ENCODE peak calls at places on chromosomes 6 and 20, in five cellular contexts. E, Q, U, Y and B are unnamed samples.

GRCh38 chr6:105253787-105254186 is 74.0 kb upstream of the POPDC3 start:
- DNase-seq in Q (no peak), Y (no peak), U (no peak), E (no peak), B (no peak)

GRCh38 chr6:93416575-93417420 is 2.6 kb downstream of the EPHA7 start:
- DNase-seq in Y (peak), U (peak), E (peak), Q (no peak), B (no peak)

GRCh38 chr6:96299525-96299924 is 222.1 kb upstream of the UFL1 start:
- DNase-seq in E (no peak), U (no peak), Y (no peak), Q (no peak), B (no peak)

GRCh38 chr20:44302026-44302669 is 8.9 kb downstream of the FITM2 start:
- DNase-seq in Y (no peak), Q (no peak), U (no peak), E (no peak), B (no peak)

GRCh38 chr20:64188682-64189529 is 24.7 kb downstream of the MYT1 start:
- DNase-seq in Q (no peak), E (peak), Y (no peak), U (no peak), B (no peak)

GRCh38 chr6:141914646-141915045 is 218.1 kb upstream of the GJE1 start:
- DNase-seq in Y (no peak), E (no peak), Q (no peak), U (no peak), B (peak)

GRCh38 chr6:126716012-126716411 is 376.1 kb downstream of the CENPW start:
- DNase-seq in Y (no peak), E (no peak), Q (no peak), U (no peak), B (no peak)

GRCh38 chr6:166296035-166296883 is 11.9 kb downstream of the PRR18 start:
- DNase-seq in E (no peak), U (no peak), Y (no peak), Q (no peak), B (no peak)

GRCh38 chr6:125073071-125073470 is 80.5 kb upstream of the TPD52L1 start:
- DNase-seq in Y (no peak), U (no peak), Q (no peak), E (no peak), B (no peak)

GRCh38 chr6:117505337-117505736 is 22.9 kb downstream of the DCBLD1 start:
- DNase-seq in Y (no peak), U (no peak), E (no peak), Q (no peak), B (peak)

GRCh38 chr6:154481541-154482013 is 28.9 kb downstream of the CNKSR3 start:
- DNase-seq in E (no peak), U (no peak), Q (no peak), Y (no peak), B (no peak)

GRCh38 chr20:34948030-34948429 is 7.6 kb downstream of the GSS start:
- DNase-seq in U (peak), E (no peak), Y (no peak), Q (peak), B (peak)

GRCh38 chr6:1787894-1788293 is 178.2 kb downstream of the FOXC1 start:
- DNase-seq in Y (no peak), U (peak), E (no peak), Q (no peak), B (no peak)

GRCh38 chr20:21397341-21398108 is at the start of gene NKX2-4:
- DNase-seq in Q (no peak), Y (peak), U (no peak), E (peak), B (no peak)

GRCh38 chr20:54321688-54322087 is 113.8 kb downstream of the PFDN4 start:
- DNase-seq in Y (no peak), U (no peak), E (no peak), Q (no peak), B (no peak)

GRCh38 chr6:109059591-109060021 is 35.0 kb downstream of the SESN1 start:
- DNase-seq in Q (no peak), U (peak), Y (no peak), E (no peak), B (no peak)

GRCh38 chr6:38445321-38445720 is 194.4 kb downstream of the BTBD9 start:
- DNase-seq in U (no peak), Y (no peak), Q (no peak), E (no peak), B (no peak)

GRCh38 chr20:45347936-45348809 is at the start of gene SDC4:
- DNase-seq in Q (no peak), U (peak), Y (peak), E (peak), B (no peak)

GRCh38 chr20:59526242-59527225 is 77.8 kb upstream of the PHACTR3 start:
- DNase-seq in U (no peak), Y (no peak), Q (no peak), E (no peak), B (no peak)

GRCh38 chr6:95723638-95724037 is 146.3 kb downstream of the MANEA start:
- DNase-seq in Q (no peak), E (no peak), U (no peak), Y (no peak), B (no peak)

GRCh38 chr6:2104524-2104880 is 140.9 kb downstream of the GMDS start:
- DNase-seq in E (no peak), U (no peak), Q (no peak), Y (no peak), B (no peak)

GRCh38 chr6:11264100-11264499 is 31.6 kb upstream of the NEDD9 start:
- DNase-seq in E (no peak), Q (no peak), Y (no peak), U (no peak), B (no peak)

GRCh38 chr6:3376888-3377535 is 79.8 kb downstream of the SLC22A23 start:
- DNase-seq in E (no peak), Y (no peak), U (no peak), Q (no peak), B (no peak)

GRCh38 chr6:106974999-106975698 is 620 bp upstream of the CD24 start:
- DNase-seq in U (no peak), E (peak), Q (no peak), Y (peak), B (no peak)

GRCh38 chr20:24987244-24987643 is 5.3 kb downstream of the APMAP start:
- DNase-seq in Q (no peak), Y (no peak), E (no peak), U (peak), B (peak)

GRCh38 chr6:27871919-27872633 is 40.1 kb downstream of the OR2B2 start:
- DNase-seq in Q (peak), E (peak), Y (peak), U (peak), B (peak)

GRCh38 chr6:2542858-2543218 is 207.9 kb downstream of the MYLK4 start:
- DNase-seq in Q (peak), U (no peak), Y (no peak), E (no peak), B (no peak)

GRCh38 chr6:83600531-83600930 is 88.2 kb downstream of the PRSS35 start:
- DNase-seq in Q (no peak), E (no peak), U (no peak), Y (no peak), B (no peak)

GRCh38 chr6:147195510-147195909 is 8.7 kb upstream of the STXBP5 start:
- DNase-seq in Y (no peak), U (no peak), E (no peak), Q (no peak), B (no peak)

GRCh38 chr6:5541025-5541424 is 279.7 kb downstream of the FARS2 start:
- DNase-seq in Y (no peak), E (no peak), U (no peak), Q (no peak), B (no peak)

GRCh38 chr6:31969712-31970603 is 2.0 kb downstream of the DXO start:
- DNase-seq in U (no peak), Q (no peak), Y (no peak), E (no peak), B (no peak)

GRCh38 chr6:121309768-121310473 is 24.4 kb downstream of the TBC1D32 start:
- DNase-seq in Y (no peak), E (no peak), U (peak), Q (peak), B (no peak)

GRCh38 chr20:14117768-14118167 is 122.5 kb downstream of the MACROD2 start:
- DNase-seq in E (no peak), Y (no peak), U (no peak), Q (no peak), B (no peak)

GRCh38 chr20:8073024-8073832 is 53.7 kb upstream of the TMX4 start:
- DNase-seq in U (peak), Q (no peak), E (no peak), Y (no peak), B (peak)

GRCh38 chr6:158624684-158625682 is 19.6 kb downstream of the DYNLT1 start:
- DNase-seq in Y (no peak), E (no peak), Q (no peak), U (no peak), B (no peak)